ENCODE peak calls at places on chromosomes 3 and 15, in six cellular contexts. R, O, N, B, M and P are unnamed samples.

GRCh38 chr3:10328460-10329071 is 7.7 kb upstream of the SEC13 start:
- DNase-seq in R (no peak), O (no peak), N (no peak), B (no peak), M (no peak), P (no peak)

GRCh38 chr3:101744811-101745210 is 20.4 kb downstream of the CEP97 start:
- DNase-seq in R (no peak), O (no peak), N (no peak), B (no peak), M (no peak), P (no peak)

GRCh38 chr15:68578175-68578959 is 426 bp upstream of the CORO2B start:
- DNase-seq in R (peak; percentile 63), O (peak; percentile 71), N (peak; percentile 60), B (peak; percentile 42), M (peak; percentile 88), P (no peak)

GRCh38 chr3:11140713-11141104 is 13.6 kb upstream of the HRH1 start:
- DNase-seq in R (no peak), O (no peak), N (no peak), B (no peak), M (no peak), P (no peak)

GRCh38 chr3:172816968-172817367 is 66.4 kb downstream of the ECT2 start:
- DNase-seq in R (no peak), O (no peak), N (no peak), B (no peak), M (no peak), P (no peak)

GRCh38 chr3:85304360-85304964 is 345.7 kb downstream of the CADM2 start:
- DNase-seq in R (no peak), O (no peak), N (no peak), B (no peak), M (peak; percentile 8), P (no peak)

GRCh38 chr3:51385621-51386091 is 565 bp downstream of the MANF start:
- DNase-seq in R (no peak), O (no peak), N (no peak), B (no peak), M (peak; percentile 47), P (no peak)

GRCh38 chr3:128145279-128145678 is 8.0 kb upstream of the EEFSEC start:
- DNase-seq in R (peak; percentile 47), O (no peak), N (peak; percentile 6), B (no peak), M (no peak), P (no peak)

GRCh38 chr3:83393276-83393675 is 1565.5 kb upstream of the CADM2 start:
- DNase-seq in R (no peak), O (no peak), N (no peak), B (no peak), M (no peak), P (no peak)

GRCh38 chr3:52281980-52282801 is 3.7 kb upstream of the WDR82 start:
- DNase-seq in R (no peak), O (no peak), N (no peak), B (no peak), M (peak; percentile 60), P (no peak)

GRCh38 chr3:38005076-38006020 is 14.8 kb downstream of the VILL start:
- DNase-seq in R (no peak), O (peak; percentile 74), N (peak; percentile 80), B (peak; percentile 68), M (no peak), P (no peak)

GRCh38 chr15:67199881-67200763 is 54.3 kb downstream of the AAGAB start:
- DNase-seq in R (no peak), O (no peak), N (no peak), B (no peak), M (peak; percentile 82), P (no peak)

GRCh38 chr3:29463306-29463705 is 182.4 kb downstream of the RBMS3 start:
- DNase-seq in R (no peak), O (no peak), N (no peak), B (no peak), M (no peak), P (no peak)

GRCh38 chr3:27507515-27508266 is 23.5 kb upstream of the SLC4A7 start:
- DNase-seq in R (peak; percentile 36), O (no peak), N (no peak), B (no peak), M (no peak), P (peak; percentile 52)

GRCh38 chr3:4834403-4834866 is 144.8 kb upstream of the BHLHE40 start:
- DNase-seq in R (peak; percentile 60), O (no peak), N (no peak), B (no peak), M (no peak), P (no peak)

GRCh38 chr15:100229181-100230163 is 112.3 kb downstream of the ADAMTS17 start:
- DNase-seq in R (no peak), O (no peak), N (no peak), B (no peak), M (no peak), P (no peak)

GRCh38 chr3:104102386-104102785 is 1264.3 kb upstream of the ALCAM start:
- DNase-seq in R (no peak), O (peak; percentile 1), N (no peak), B (no peak), M (peak; percentile 60), P (no peak)

GRCh38 chr3:104810896-104811295 is 555.8 kb upstream of the ALCAM start:
- DNase-seq in R (no peak), O (no peak), N (no peak), B (no peak), M (no peak), P (no peak)

GRCh38 chr3:150725548-150725947 is 21.8 kb upstream of the ERICH6 start:
- DNase-seq in R (peak; percentile 49), O (no peak), N (no peak), B (peak; percentile 76), M (no peak), P (no peak)

GRCh38 chr15:48424076-48424475 is 92.8 kb downstream of the DUT start:
- DNase-seq in R (no peak), O (no peak), N (no peak), B (no peak), M (peak; percentile 72), P (peak; percentile 48)

GRCh38 chr3:81040107-81040506 is 721.3 kb downstream of the GBE1 start:
- DNase-seq in R (no peak), O (no peak), N (no peak), B (no peak), M (no peak), P (no peak)

GRCh38 chr15:65409284-65409631 is 13.5 kb downstream of the IGDCC4 start:
- DNase-seq in R (no peak), O (no peak), N (no peak), B (no peak), M (peak; percentile 93), P (no peak)

GRCh38 chr3:8445861-8446260 is 55.8 kb upstream of the LMCD1 start:
- DNase-seq in R (no peak), O (no peak), N (no peak), B (no peak), M (peak; percentile 97), P (peak; percentile 39)

GRCh38 chr3:57652203-57652602 is 40.7 kb downstream of the DENND6A start:
- DNase-seq in R (no peak), O (no peak), N (no peak), B (no peak), M (no peak), P (no peak)

GRCh38 chr3:21729331-21729730 is 21.7 kb downstream of the ZNF385D start:
- DNase-seq in R (no peak), O (no peak), N (no peak), B (no peak), M (no peak), P (no peak)

GRCh38 chr3:39124876-39125836 is 17.7 kb downstream of the TTC21A start:
- DNase-seq in R (peak; percentile 73), O (no peak), N (no peak), B (peak; percentile 47), M (peak; percentile 67), P (no peak)

GRCh38 chr3:129777806-129778205 is 115.7 kb downstream of the TMCC1 start:
- DNase-seq in R (no peak), O (no peak), N (no peak), B (no peak), M (no peak), P (no peak)

GRCh38 chr15:82870727-82871576 is 61.5 kb downstream of the WHAMM start:
- DNase-seq in R (no peak), O (no peak), N (no peak), B (no peak), M (no peak), P (no peak)

GRCh38 chr15:83869329-83869728 is 215.4 kb downstream of the ADAMTSL3 start:
- DNase-seq in R (no peak), O (no peak), N (no peak), B (no peak), M (no peak), P (no peak)

GRCh38 chr15:77742127-77742526 is 109.4 kb upstream of the LINGO1 start:
- DNase-seq in R (no peak), O (no peak), N (no peak), B (no peak), M (no peak), P (no peak)

GRCh38 chr15:77746254-77747174 is 113.8 kb upstream of the LINGO1 start:
- DNase-seq in R (no peak), O (no peak), N (no peak), B (no peak), M (no peak), P (no peak)

GRCh38 chr15:77747175-77748077 is 114.7 kb upstream of the LINGO1 start:
- DNase-seq in R (no peak), O (no peak), N (no peak), B (no peak), M (no peak), P (no peak)

GRCh38 chr15:77748078-77749064 is 115.7 kb upstream of the LINGO1 start:
- DNase-seq in R (no peak), O (no peak), N (no peak), B (peak; percentile 23), M (no peak), P (no peak)

DNA sequence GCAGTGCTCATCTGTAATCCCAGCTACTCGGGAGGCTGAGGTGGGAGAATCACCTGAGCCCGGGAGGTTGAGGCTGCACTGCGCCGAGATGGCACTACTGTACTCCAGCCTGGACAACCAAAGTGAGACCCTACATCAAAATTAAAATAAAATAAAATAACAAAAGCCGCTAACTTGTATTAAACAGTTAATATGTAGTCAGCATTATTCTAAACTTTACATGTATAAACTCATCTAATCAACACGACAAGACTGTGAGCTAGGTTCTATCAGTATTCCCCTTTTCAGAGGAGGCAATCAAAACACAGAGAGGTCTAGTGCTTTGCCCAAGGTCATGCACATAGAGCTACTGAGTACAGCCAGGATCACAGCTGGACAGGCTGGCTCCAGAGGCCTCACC is 111.7 kb upstream of the LINGO1 start:
- DNase-seq in R (no peak), O (no peak), N (no peak), B (no peak), M (no peak), P (no peak)
- H3K27ac ChIP-seq in R (no peak overlapping the region), O (no peak overlapping the region), N (no peak overlapping the region), B (no peak overlapping the region), M (no peak overlapping the region), P (no peak overlapping the region)

GRCh38 chr3:127005864-127006500 is 23.1 kb downstream of the PLXNA1 start:
- DNase-seq in R (no peak), O (no peak), N (no peak), B (no peak), M (peak; percentile 62), P (peak; percentile 39)
- H3K27ac ChIP-seq in R (no peak overlapping the region), O (no peak overlapping the region), N (no peak overlapping the region), B (no peak overlapping the region), M (no peak overlapping the region), P (no peak overlapping the region)

GRCh38 chr3:30513374-30514152 is 92.8 kb upstream of the TGFBR2 start:
- DNase-seq in R (no peak), O (no peak), N (no peak), B (no peak), M (no peak), P (no peak)
- H3K27ac ChIP-seq in R (no peak overlapping the region), O (no peak overlapping the region), N (no peak overlapping the region), B (no peak overlapping the region), M (no peak overlapping the region), P (no peak overlapping the region)

GRCh38 chr15:40933520-40933904 is 4.4 kb downstream of the DLL4 start:
- DNase-seq in R (no peak), O (no peak), N (no peak), B (peak; percentile 80), M (no peak), P (no peak)
- H3K27ac ChIP-seq in R (peak overlapping the region; percentile 86), O (no peak overlapping the region), N (no peak overlapping the region), B (peak overlapping the region; percentile 71), M (no peak overlapping the region), P (no peak overlapping the region)